ENCODE peak calls at places on chromosomes 11 and 22, in four cellular contexts. O is IMR-90, Z is mesendoderm, W is neuronal stem cell. R is an unnamed sample.

GRCh38 chr11:35014352-35014751 is 97.9 kb downstream of the PDHX start:
- DNase-seq in O (peak; percentile 95), Z (no peak), W (no peak), R (peak; percentile 89)

GRCh38 chr22:20429254-20430100 is 8.1 kb downstream of the SCARF2 start:
- DNase-seq in O (no peak), Z (peak; percentile 77), W (peak; percentile 72), R (no peak)

GRCh38 chr22:19674129-19674928 is 40.0 kb upstream of the SEPTIN5 start:
- DNase-seq in O (no peak), Z (no peak), W (no peak), R (no peak)

GRCh38 chr11:6357222-6357621 is 33.1 kb upstream of the SMPD1 start:
- DNase-seq in O (peak; percentile 95), Z (peak; percentile 73), W (no peak), R (peak; percentile 87)

GRCh38 chr11:44366741-44367140 is 56.8 kb upstream of the ALX4 start:
- DNase-seq in O (no peak), Z (no peak), W (no peak), R (no peak)

GRCh38 chr11:78560826-78561484 is 13.7 kb downstream of the NARS2 start:
- DNase-seq in O (no peak), Z (no peak), W (no peak), R (no peak)

GRCh38 chr11:65445604-65446445 is 23.2 kb downstream of the NEAT1 start:
- DNase-seq in O (peak; percentile 37), Z (no peak), W (no peak), R (peak; percentile 89)

GRCh38 chr11:128532571-128533091 is 54.7 kb downstream of the ETS1 start:
- DNase-seq in O (no peak), Z (peak; percentile 92), W (peak; percentile 91), R (no peak)

GRCh38 chr22:20216863-20217499 is 51.1 kb downstream of the RTN4R start:
- DNase-seq in O (no peak), Z (no peak), W (no peak), R (no peak)

GRCh38 chr11:75476716-75477613 is 44.0 kb upstream of the KLHL35 start:
- DNase-seq in O (no peak), Z (no peak), W (no peak), R (no peak)

GRCh38 chr22:36352775-36353507 is 34.8 kb downstream of the MYH9 start:
- DNase-seq in O (peak; percentile 95), Z (no peak), W (no peak), R (no peak)
- H3K18ac ChIP-seq in O (no peak overlapping the region), Z (no peak overlapping the region), W (peak overlapping the region; percentile 87), R (peak overlapping the region; percentile 64)

GRCh38 chr22:42280140-42280539 is 9.7 kb upstream of the TCF20 start:
- DNase-seq in O (no peak), Z (no peak), W (no peak), R (no peak)
- H3K4me2 ChIP-seq in O (no peak overlapping the region), Z (no peak overlapping the region), W (no peak overlapping the region), R (no peak overlapping the region)

GRCh38 chr11:61749607-61750217 is 2.7 kb upstream of the MYRF start:
- DNase-seq in O (no peak), Z (no peak), W (no peak), R (no peak)
- H3K4me1 ChIP-seq in O (peaks cover 5% of the 10 kb centered on the region), Z (peaks cover 19% of the 10 kb centered on the region), W (peaks cover 27% of the 10 kb centered on the region), R (peaks cover 55% of the 10 kb centered on the region)

GRCh38 chr22:29758068-29758622 is 8.7 kb downstream of the ZMAT5 start:
- DNase-seq in O (no peak), Z (no peak), W (no peak), R (no peak)
- H3K18ac ChIP-seq in O (no peak overlapping the region), Z (no peak overlapping the region), W (no peak overlapping the region), R (no peak overlapping the region)

GRCh38 chr11:69361048-69361447 is 67.1 kb downstream of the MYEOV start:
- DNase-seq in O (no peak), Z (no peak), W (no peak), R (no peak)
- H3K4me2 ChIP-seq in O (no peak overlapping the region), Z (no peak overlapping the region), W (no peak overlapping the region), R (no peak overlapping the region)

R was measured in mesenchymal stem cell.